ENCODE peak calls at places on chromosome 4, in six cellular contexts. D is A549, P is GM23338, J is K562, E is GM12878, V is Panc1. W is an unnamed sample.

GRCh38 chr4:183596056-183596757 is 62.8 kb downstream of the RWDD4 start:
- DNase-seq in D (no peak), P (no peak), J (no peak), E (no peak), V (no peak), W (no peak)

GRCh38 chr4:48343531-48343930 is 2.2 kb downstream of the SLAIN2 start:
- DNase-seq in D (no peak), P (no peak), J (peak), E (no peak), V (no peak), W (no peak)

GRCh38 chr4:108359130-108359709 is 190.5 kb upstream of the LEF1 start:
- DNase-seq in D (no peak), P (no peak), J (no peak), E (no peak), V (no peak), W (no peak)

GRCh38 chr4:133823177-133823576 is 378.4 kb downstream of the PABPC4L start:
- DNase-seq in D (no peak), P (no peak), J (peak), E (no peak), V (no peak), W (no peak)

GRCh38 chr4:151806511-151806927 is 45.7 kb upstream of the GATB start:
- DNase-seq in D (no peak), P (no peak), J (no peak), E (no peak), V (no peak), W (no peak)

GRCh38 chr4:168835880-168836454 is 174.1 kb downstream of the CBR4 start:
- DNase-seq in D (no peak), P (no peak), J (no peak), E (no peak), V (no peak), W (no peak)

GRCh38 chr4:3827616-3828492 is 61.7 kb downstream of the ADRA2C start:
- DNase-seq in D (peak), P (no peak), J (no peak), E (no peak), V (no peak), W (no peak)

GRCh38 chr4:73021634-73022033 is 47.9 kb downstream of the COX18 start:
- DNase-seq in D (peak), P (peak), J (peak), E (no peak), V (peak), W (peak)

GRCh38 chr4:159267940-159268327 is 165.1 kb downstream of the RAPGEF2 start:
- DNase-seq in D (no peak), P (no peak), J (no peak), E (no peak), V (no peak), W (no peak)

GRCh38 chr4:11073621-11074051 is 355.1 kb downstream of the HS3ST1 start:
- DNase-seq in D (no peak), P (peak), J (no peak), E (no peak), V (no peak), W (no peak)

GRCh38 chr4:137587796-137588195 is 55.5 kb upstream of the PCDH18 start:
- DNase-seq in D (no peak), P (no peak), J (no peak), E (no peak), V (no peak), W (no peak)

DNA sequence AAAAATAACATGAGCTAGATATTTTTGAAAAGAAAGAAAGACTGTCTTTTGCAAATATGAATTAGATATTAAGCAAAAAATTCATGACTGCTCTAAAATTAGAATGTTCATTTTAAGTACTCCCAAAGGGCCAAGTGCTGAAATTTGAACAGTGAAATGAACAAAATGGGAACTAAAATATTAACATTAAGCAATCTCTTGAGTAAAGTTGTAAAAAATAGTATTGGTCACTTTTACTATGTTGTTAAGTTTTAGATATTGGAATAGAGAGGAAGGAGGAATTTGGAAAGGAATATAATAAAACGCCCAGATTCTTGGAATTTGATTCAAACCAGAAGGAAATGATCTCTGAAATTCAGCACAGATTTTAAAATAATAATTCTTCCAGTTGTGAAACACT is 125.9 kb upstream of the ANK2 start:
- DNase-seq in D (no peak), P (no peak), J (no peak), E (no peak), V (no peak), W (no peak)
- TF ChIP-seq REST in D (no peak), P (no peak), J (no peak), E (no peak), V (no peak), W (no peak)

GRCh38 chr4:76987685-76988084 is 38.1 kb downstream of the SEPTIN11 start:
- DNase-seq in D (no peak), P (no peak), J (no peak), E (no peak), V (no peak), W (no peak)

GRCh38 chr4:76987153-76987562 is 37.6 kb downstream of the SEPTIN11 start:
- DNase-seq in D (no peak), P (peak), J (no peak), E (no peak), V (no peak), W (no peak)

GRCh38 chr4:76984127-76984526 is 34.6 kb downstream of the SEPTIN11 start:
- DNase-seq in D (no peak), P (peak), J (peak), E (peak), V (no peak), W (no peak)

GRCh38 chr4:76982638-76983579 is 33.4 kb downstream of the SEPTIN11 start:
- DNase-seq in D (peak), P (no peak), J (peak), E (no peak), V (no peak), W (no peak)

DNA sequence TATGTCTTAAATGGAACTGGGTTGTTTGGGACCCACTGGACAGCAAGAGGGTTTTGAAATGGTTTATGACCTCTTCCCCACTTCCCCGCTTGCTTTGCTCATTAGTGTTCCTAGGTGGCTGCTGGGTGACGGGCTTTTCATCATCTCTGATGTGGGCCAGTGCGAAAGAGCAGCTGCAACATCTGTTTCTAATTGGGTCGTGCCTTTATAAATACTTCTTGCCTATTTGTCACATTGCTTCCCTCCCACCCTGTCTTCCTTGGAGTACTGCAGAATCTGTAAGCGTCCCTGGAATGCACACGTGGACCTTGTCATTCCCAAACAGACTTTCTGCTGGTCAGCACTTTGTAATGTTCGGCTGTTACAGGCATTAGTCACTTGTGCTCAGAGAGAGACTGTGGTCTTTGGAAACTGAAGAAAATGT is 35.2 kb downstream of the SEPTIN11 start:
- DNase-seq in D (no peak), P (no peak), J (no peak), E (no peak), V (peak), W (no peak)
- TF ChIP-seq REST in D (no peak), P (no peak), J (no peak), E (no peak), V (no peak), W (no peak)

DNA sequence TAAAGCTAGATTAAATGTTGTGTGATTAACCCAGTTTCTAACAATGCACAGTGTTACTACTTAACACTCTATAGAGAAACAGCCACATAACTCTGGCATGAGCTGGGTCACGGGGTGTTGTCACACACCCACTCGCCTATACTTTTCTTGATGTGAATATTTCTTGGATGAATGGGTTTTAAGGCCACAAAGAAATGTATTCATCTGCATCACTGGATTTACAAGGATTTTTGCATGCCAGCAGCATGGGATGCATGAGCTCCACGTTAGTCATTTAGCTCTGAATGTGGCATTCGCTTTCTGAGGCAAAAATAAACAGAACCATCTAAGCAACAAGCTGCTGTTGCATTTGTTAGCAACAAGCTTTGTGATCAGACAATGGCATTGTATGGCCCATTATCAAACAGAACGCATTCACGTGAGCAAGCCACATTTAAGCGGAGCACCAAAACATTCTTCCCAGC is 89.7 kb downstream of the LRP2BP start:
- DNase-seq in D (no peak), P (peak), J (no peak), E (no peak), V (peak), W (peak)
- TF ChIP-seq REST in D (no peak), P (no peak), J (no peak), E (no peak), V (no peak), W (no peak)

GRCh38 chr4:40283968-40284367 is 51.2 kb upstream of the CHRNA9 start:
- DNase-seq in D (peak), P (peak), J (peak), E (no peak), V (no peak), W (peak)
- TF ChIP-seq REST in D (no peak), P (no peak), J (no peak), E (no peak), V (no peak), W (no peak)

DNA sequence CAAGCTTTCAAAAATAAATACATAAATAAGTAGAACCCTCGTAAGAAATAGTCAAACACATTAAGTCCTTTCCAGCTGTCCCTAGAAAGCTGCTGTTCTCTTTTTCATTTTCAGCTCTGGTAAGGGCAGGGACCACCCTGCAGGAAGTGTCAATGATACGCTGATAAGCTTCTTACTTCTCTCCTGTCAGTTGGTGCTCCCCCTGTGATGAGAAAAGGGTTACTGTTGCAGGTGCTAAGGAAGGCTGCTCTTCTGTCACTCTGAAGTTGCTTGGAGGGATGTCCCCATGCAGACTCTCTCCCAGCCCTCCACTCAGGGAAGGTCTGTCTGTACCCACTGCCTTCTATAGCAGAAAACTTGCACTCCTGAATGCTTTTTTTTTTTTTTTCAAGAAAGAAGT is 1.4 kb downstream of the CXCL3 start:
- DNase-seq in D (no peak), P (peak), J (peak), E (no peak), V (no peak), W (no peak)
- TF ChIP-seq REST in D (no peak), P (no peak), J (no peak), E (no peak), V (no peak), W (no peak)